ENCODE peak calls at places on chromosomes 7 and 10, in five cellular contexts. X, K, I, R and N are unnamed samples.

GRCh38 chr7:129950191-129950940 is 2.4 kb downstream of the UBE2H start:
- DNase-seq in X (no peak), K (peak; percentile 48), I (no peak), R (no peak), N (no peak)

GRCh38 chr7:147376152-147376551 is 1214.4 kb upstream of the C7orf33 start:
- DNase-seq in X (no peak), K (no peak), I (no peak), R (no peak), N (no peak)

GRCh38 chr7:38550881-38551280 is 80.3 kb downstream of the AMPH start:
- DNase-seq in X (no peak), K (no peak), I (no peak), R (no peak), N (no peak)

GRCh38 chr7:143884978-143885559 is 16.9 kb downstream of the TCAF1 start:
- DNase-seq in X (no peak), K (peak; percentile 62), I (peak; percentile 59), R (no peak), N (no peak)

GRCh38 chr7:22420008-22420407 is 63.1 kb upstream of the RAPGEF5 start:
- DNase-seq in X (no peak), K (no peak), I (no peak), R (no peak), N (no peak)

GRCh38 chr7:121042195-121042594 is 53.7 kb downstream of the CPED1 start:
- DNase-seq in X (no peak), K (no peak), I (no peak), R (no peak), N (no peak)

GRCh38 chr7:84232653-84233052 is 38.1 kb upstream of the SEMA3A start:
- DNase-seq in X (peak; percentile 46), K (peak; percentile 61), I (no peak), R (no peak), N (no peak)

GRCh38 chr10:30985552-30985951 is 46.1 kb downstream of the ZNF438 start:
- DNase-seq in X (peak; percentile 73), K (peak; percentile 77), I (no peak), R (no peak), N (no peak)

GRCh38 chr7:34198089-34198686 is 292.8 kb downstream of the BMPER start:
- DNase-seq in X (no peak), K (peak; percentile 22), I (no peak), R (no peak), N (no peak)

GRCh38 chr7:157121184-157121715 is 17.5 kb upstream of the UBE3C start:
- DNase-seq in X (no peak), K (no peak), I (no peak), R (no peak), N (no peak)

GRCh38 chr7:108094933-108095710 is 35.0 kb downstream of the LAMB4 start:
- DNase-seq in X (peak; percentile 80), K (peak; percentile 94), I (peak; percentile 46), R (no peak), N (peak; percentile 77)

GRCh38 chr10:103197891-103198290 is 4.8 kb upstream of the NT5C2 start:
- DNase-seq in X (no peak), K (no peak), I (no peak), R (no peak), N (no peak)

GRCh38 chr7:5695037-5695708 is 86.3 kb downstream of the RNF216 start:
- DNase-seq in X (no peak), K (peak; percentile 26), I (no peak), R (no peak), N (peak; percentile 71)

GRCh38 chr10:60441515-60441914 is 51.8 kb upstream of the ANK3 start:
- DNase-seq in X (peak; percentile 71), K (peak; percentile 34), I (no peak), R (no peak), N (no peak)

GRCh38 chr7:157003445-157004049 is 6.9 kb downstream of the MNX1 start:
- DNase-seq in X (no peak), K (no peak), I (no peak), R (no peak), N (no peak)

GRCh38 chr10:72792288-72792687 is 100.3 kb downstream of the MCU start:
- DNase-seq in X (peak; percentile 55), K (peak; percentile 8), I (no peak), R (no peak), N (no peak)

GRCh38 chr7:2032030-2032875 is 200.5 kb downstream of the MAD1L1 start:
- DNase-seq in X (no peak), K (no peak), I (no peak), R (no peak), N (no peak)

GRCh38 chr10:125562737-125563136 is 120.2 kb downstream of the TEX36 start:
- DNase-seq in X (no peak), K (no peak), I (no peak), R (no peak), N (no peak)

GRCh38 chr7:346116-346898 is 56.3 kb downstream of the FOXL3 start:
- DNase-seq in X (no peak), K (no peak), I (no peak), R (no peak), N (no peak)

GRCh38 chr10:75508239-75508813 is 76.9 kb downstream of the LRMDA start:
- DNase-seq in X (peak; percentile 91), K (peak; percentile 73), I (no peak), R (no peak), N (peak; percentile 70)

GRCh38 chr7:2008936-2009540 is 223.7 kb downstream of the MAD1L1 start:
- DNase-seq in X (no peak), K (no peak), I (peak; percentile 69), R (no peak), N (no peak)

GRCh38 chr7:12256025-12256570 is 45.0 kb downstream of the TMEM106B start:
- DNase-seq in X (peak; percentile 43), K (peak; percentile 70), I (no peak), R (no peak), N (no peak)

GRCh38 chr10:24873281-24873683 is 79.1 kb downstream of the PRTFDC1 start:
- DNase-seq in X (no peak), K (peak; percentile 95), I (no peak), R (no peak), N (peak; percentile 87)

GRCh38 chr7:44959956-44960640 is 18.7 kb downstream of the MYO1G start:
- DNase-seq in X (no peak), K (no peak), I (no peak), R (no peak), N (no peak)

GRCh38 chr7:149027560-149028345 is 552 bp downstream of the PDIA4 start:
- DNase-seq in X (no peak), K (peak; percentile 17), I (no peak), R (no peak), N (no peak)

GRCh38 chr7:47285860-47286491 is 295.9 kb downstream of the TNS3 start:
- DNase-seq in X (no peak), K (no peak), I (no peak), R (no peak), N (peak; percentile 94)

GRCh38 chr10:89278034-89278535 is 23.8 kb upstream of the IFIT2 start:
- DNase-seq in X (peak; percentile 98), K (peak; percentile 99), I (no peak), R (no peak), N (peak; percentile 94)

GRCh38 chr7:84821671-84822534 is 365.0 kb downstream of the SEMA3D start:
- DNase-seq in X (no peak), K (no peak), I (no peak), R (no peak), N (no peak)

GRCh38 chr10:102582181-102582580 is 62.1 kb upstream of the TRIM8 start:
- DNase-seq in X (no peak), K (no peak), I (no peak), R (no peak), N (no peak)

GRCh38 chr7:107696330-107696946 is 35.8 kb downstream of the SLC26A4 start:
- DNase-seq in X (no peak), K (no peak), I (no peak), R (no peak), N (no peak)

GRCh38 chr10:75976681-75977080 is 545.3 kb downstream of the LRMDA start:
- DNase-seq in X (no peak), K (no peak), I (no peak), R (no peak), N (no peak)

GRCh38 chr7:99451936-99452335 is 13.2 kb downstream of the CPSF4 start:
- DNase-seq in X (no peak), K (no peak), I (no peak), R (no peak), N (no peak)

GRCh38 chr7:35717013-35717412 is 22.1 kb upstream of the HERPUD2 start:
- DNase-seq in X (no peak), K (no peak), I (no peak), R (no peak), N (no peak)

GRCh38 chr7:104207348-104207730 is 474 bp downstream of the ORC5 start:
- DNase-seq in X (peak; percentile 2), K (peak; percentile 19), I (no peak), R (no peak), N (no peak)

GRCh38 chr7:96143495-96144259 is 178.2 kb downstream of the SLC25A13 start:
- DNase-seq in X (no peak), K (no peak), I (no peak), R (peak; percentile 54), N (no peak)

GRCh38 chr7:23106801-23107713 is 1.5 kb downstream of the KLHL7 start:
- DNase-seq in X (peak; percentile 28), K (no peak), I (no peak), R (no peak), N (no peak)

GRCh38 chr7:151485006-151485732 is 34.5 kb downstream of the RHEB start:
- DNase-seq in X (peak; percentile 68), K (peak; percentile 86), I (no peak), R (no peak), N (peak; percentile 56)

GRCh38 chr7:47584128-47584865 is 2.4 kb upstream of the TNS3 start:
- DNase-seq in X (no peak), K (no peak), I (no peak), R (no peak), N (no peak)

GRCh38 chr7:50308301-50309129 is 4.0 kb downstream of the IKZF1 start:
- DNase-seq in X (no peak), K (no peak), I (no peak), R (no peak), N (no peak)

GRCh38 chr7:37352974-37353948 is 95.4 kb downstream of the ELMO1 start:
- DNase-seq in X (peak; percentile 8), K (no peak), I (peak; percentile 27), R (peak; percentile 17), N (no peak)